ENCODE peak calls at places on chromosomes 7 and 10, in four cellular contexts. J is H9, E is IMR-90, M is H1. L is an unnamed sample.

GRCh38 chr10:79104264-79104954 is 35.6 kb downstream of the ZMIZ1 start:
- DNase-seq in M (no peak), E (peak; percentile 51), J (no peak), L (no peak)

GRCh38 chr10:69459893-69460575 is 8.8 kb downstream of the TSPAN15 start:
- DNase-seq in J (no peak), E (no peak), M (no peak), L (no peak)

GRCh38 chr7:132066776-132067175 is 509.5 kb downstream of the PLXNA4 start:
- DNase-seq in J (no peak), M (no peak), E (peak; percentile 48), L (no peak)

GRCh38 chr7:26167293-26167934 is 15.4 kb downstream of the NFE2L3 start:
- DNase-seq in J (no peak), M (no peak), E (no peak), L (no peak)

GRCh38 chr10:119454990-119455389 is 87.5 kb downstream of the RGS10 start:
- DNase-seq in E (no peak), J (no peak), M (no peak), L (no peak)

GRCh38 chr10:111207525-111207924 is 130.7 kb downstream of the ADRA2A start:
- DNase-seq in J (no peak), E (no peak), M (peak; percentile 47), L (no peak)

GRCh38 chr7:138030679-138031351 is 28.9 kb upstream of the CREB3L2 start:
- DNase-seq in M (no peak), J (no peak), E (no peak), L (no peak)

GRCh38 chr10:50395279-50395678 is 144.0 kb upstream of the ASAH2 start:
- DNase-seq in E (peak; percentile 44), J (no peak), M (no peak), L (no peak)

GRCh38 chr7:116876664-116877442 is 14.5 kb downstream of the CAPZA2 start:
- DNase-seq in J (no peak), E (peak; percentile 38), M (no peak), L (peak; percentile 91)

GRCh38 chr10:77165445-77166316 is 471.9 kb downstream of the KCNMA1 start:
- DNase-seq in M (peak; percentile 74), E (peak; percentile 71), J (peak; percentile 73), L (peak; percentile 80)

GRCh38 chr10:91311601-91312000 is 91.1 kb downstream of the PCGF5 start:
- DNase-seq in J (no peak), M (no peak), E (no peak), L (no peak)

GRCh38 chr10:30000802-30001571 is 58.4 kb downstream of the JCAD start:
- DNase-seq in J (no peak), E (peak; percentile 93), M (no peak), L (no peak)

GRCh38 chr7:44575054-44575453 is 1.3 kb upstream of the DDX56 start:
- DNase-seq in E (no peak), J (no peak), M (no peak), L (no peak)

GRCh38 chr10:122850705-122851640 is 5.3 kb upstream of the CUZD1 start:
- DNase-seq in E (peak; percentile 64), J (no peak), M (no peak), L (peak; percentile 40)

GRCh38 chr10:25017247-25017590 is 807 bp downstream of the THNSL1 start:
- DNase-seq in E (peak; percentile 13), J (no peak), M (no peak), L (no peak)

GRCh38 chr7:21198929-21199328 is 229.0 kb upstream of the SP4 start:
- DNase-seq in E (no peak), M (no peak), J (no peak), L (no peak)

GRCh38 chr7:44791278-44792219 is 4.9 kb upstream of the PPIA start:
- DNase-seq in M (no peak), J (no peak), E (peak; percentile 73), L (no peak)

GRCh38 chr7:50268990-50269389 is 35.5 kb upstream of the IKZF1 start:
- DNase-seq in E (no peak), J (no peak), M (no peak), L (no peak)

GRCh38 chr7:30682131-30683083 is at the start of gene CRHR2:
- DNase-seq in J (peak; percentile 70), M (peak; percentile 81), E (no peak), L (no peak)

GRCh38 chr10:60434418-60435046 is 44.9 kb upstream of the ANK3 start:
- DNase-seq in J (no peak), M (no peak), E (peak; percentile 74), L (peak; percentile 59)

GRCh38 chr10:127400216-127400615 is 148.9 kb upstream of the NPS start:
- DNase-seq in E (no peak), J (no peak), M (no peak), L (no peak)

GRCh38 chr7:111855161-111855841 is 293.0 kb upstream of the IMMP2L start:
- DNase-seq in J (peak; percentile 58), E (peak; percentile 79), M (no peak), L (peak; percentile 89)

GRCh38 chr10:67629461-67629971 is 66.5 kb downstream of the CTNNA3 start:
- DNase-seq in J (no peak), M (no peak), E (peak; percentile 57), L (peak; percentile 84)

GRCh38 chr10:94183666-94184264 is 179.0 kb downstream of the NOC3L start:
- DNase-seq in M (no peak), J (no peak), E (peak; percentile 100), L (no peak)

GRCh38 chr7:84841809-84842208 is 345.0 kb downstream of the SEMA3D start:
- DNase-seq in M (no peak), E (peak; percentile 74), J (no peak), L (no peak)

DNA sequence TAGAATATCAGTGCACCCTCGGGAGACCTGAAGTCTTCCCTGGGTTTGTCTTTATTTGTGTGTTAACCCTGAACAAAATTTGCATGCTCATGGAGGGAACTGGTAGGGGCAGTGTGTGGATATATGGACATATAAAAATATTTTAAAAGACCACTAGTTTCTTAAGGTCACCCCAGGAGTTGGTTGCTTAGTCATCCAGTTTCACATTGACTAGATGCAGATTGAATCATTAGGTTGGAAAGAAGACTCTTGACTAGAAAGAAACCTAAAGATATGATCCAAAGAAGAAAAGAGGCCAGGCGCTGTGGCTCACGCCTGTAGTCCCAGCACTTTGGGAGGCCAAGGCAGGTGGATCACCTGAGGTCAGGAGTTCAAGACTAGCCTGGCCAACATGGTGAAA is 137.1 kb downstream of the KAT6B start:
- DNase-seq in M (no peak), J (no peak), E (peak; percentile 19), L (no peak)
- H4K5ac ChIP-seq in M (no peak overlapping the region), J (no peak overlapping the region), E (no peak overlapping the region), L (no peak overlapping the region)

DNA sequence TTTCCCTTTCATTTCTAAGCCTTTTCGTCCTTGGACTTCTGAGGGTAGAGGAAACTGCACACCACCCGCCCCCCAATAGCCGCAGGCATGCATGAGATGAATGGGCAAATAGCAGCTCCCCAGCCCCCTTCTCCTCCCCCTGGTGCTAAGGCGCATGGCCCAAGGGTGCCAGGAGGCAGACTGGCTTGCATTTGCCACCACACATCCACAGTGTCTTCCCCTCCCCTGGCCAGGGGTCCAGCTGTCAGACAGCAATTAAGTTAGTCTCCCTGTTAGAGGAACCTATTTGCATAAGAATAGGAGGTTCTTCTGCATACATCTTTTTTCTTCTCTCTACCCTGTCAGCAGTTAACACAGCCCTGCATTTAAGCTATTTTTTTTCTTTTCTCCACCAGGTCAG is 20.2 kb downstream of the TOMM7 start:
- DNase-seq in E (no peak), J (peak; percentile 77), M (peak; percentile 58), L (peak; percentile 70)
- H3K23ac ChIP-seq in E (no peak overlapping the region), J (no peak overlapping the region), M (no peak overlapping the region), L (no peak overlapping the region)

DNA sequence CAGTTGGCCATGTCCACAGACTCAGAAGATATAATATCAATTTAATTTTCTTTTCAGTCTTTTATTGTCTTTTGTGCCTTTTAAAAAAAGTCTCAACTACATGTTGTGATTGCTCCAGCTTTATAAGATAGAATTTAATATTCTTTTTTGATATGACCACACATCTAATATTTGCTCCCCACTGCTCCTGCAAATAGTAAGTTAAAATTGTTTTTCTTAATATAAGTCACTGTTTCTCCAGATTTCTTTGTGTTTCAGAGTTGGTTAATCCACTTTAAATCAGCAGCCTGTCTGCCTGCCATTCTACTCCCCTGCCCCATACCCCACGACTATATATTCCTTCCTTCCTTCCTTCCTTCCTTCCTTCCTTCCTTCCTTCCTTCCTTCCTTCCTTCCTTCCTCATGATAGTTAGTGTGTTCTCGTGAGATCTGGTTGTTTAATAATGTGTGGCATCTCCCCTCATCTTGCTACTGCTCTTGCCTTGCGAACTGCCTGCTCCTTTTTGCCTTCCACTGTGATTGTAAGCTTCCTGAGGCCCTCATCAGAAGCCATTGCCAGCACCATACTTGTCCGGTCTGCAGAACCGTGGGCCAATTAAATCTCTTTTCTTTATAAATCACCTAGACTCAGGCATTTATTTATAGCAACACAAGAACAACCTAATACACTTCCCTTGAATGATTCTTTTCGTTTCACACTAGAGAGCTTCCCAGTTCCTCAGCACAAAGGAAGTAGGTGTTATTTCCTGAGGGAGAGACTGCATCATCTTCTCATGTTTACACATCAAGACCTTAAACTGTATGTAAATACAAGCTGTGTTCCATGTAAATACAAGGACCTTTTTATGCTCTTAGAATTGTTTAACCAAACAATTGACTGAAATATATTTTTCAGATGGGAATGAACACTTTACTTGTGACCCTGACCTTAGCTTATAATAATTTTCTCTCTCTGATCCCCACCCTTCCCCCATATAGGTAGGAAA is 24.5 kb downstream of the TAS2R16 start:
- DNase-seq in M (no peak), E (no peak), J (no peak), L (peak; percentile 36)
- H4K5ac ChIP-seq in M (no peak overlapping the region), E (no peak overlapping the region), J (no peak overlapping the region), L (no peak overlapping the region)

GRCh38 chr7:29249383-29249750 is 54.8 kb downstream of the CHN2 start:
- DNase-seq in E (no peak), J (no peak), M (no peak), L (no peak)

GRCh38 chr7:29247962-29248236 is 53.3 kb downstream of the CHN2 start:
- DNase-seq in E (no peak), M (no peak), J (no peak), L (no peak)

GRCh38 chr7:29249860-29250259 is 55.3 kb downstream of the CHN2 start:
- DNase-seq in E (no peak), M (no peak), J (no peak), L (no peak)

GRCh38 chr7:29247232-29247961 is 52.8 kb downstream of the CHN2 start:
- DNase-seq in E (no peak), M (no peak), J (no peak), L (no peak)

DNA sequence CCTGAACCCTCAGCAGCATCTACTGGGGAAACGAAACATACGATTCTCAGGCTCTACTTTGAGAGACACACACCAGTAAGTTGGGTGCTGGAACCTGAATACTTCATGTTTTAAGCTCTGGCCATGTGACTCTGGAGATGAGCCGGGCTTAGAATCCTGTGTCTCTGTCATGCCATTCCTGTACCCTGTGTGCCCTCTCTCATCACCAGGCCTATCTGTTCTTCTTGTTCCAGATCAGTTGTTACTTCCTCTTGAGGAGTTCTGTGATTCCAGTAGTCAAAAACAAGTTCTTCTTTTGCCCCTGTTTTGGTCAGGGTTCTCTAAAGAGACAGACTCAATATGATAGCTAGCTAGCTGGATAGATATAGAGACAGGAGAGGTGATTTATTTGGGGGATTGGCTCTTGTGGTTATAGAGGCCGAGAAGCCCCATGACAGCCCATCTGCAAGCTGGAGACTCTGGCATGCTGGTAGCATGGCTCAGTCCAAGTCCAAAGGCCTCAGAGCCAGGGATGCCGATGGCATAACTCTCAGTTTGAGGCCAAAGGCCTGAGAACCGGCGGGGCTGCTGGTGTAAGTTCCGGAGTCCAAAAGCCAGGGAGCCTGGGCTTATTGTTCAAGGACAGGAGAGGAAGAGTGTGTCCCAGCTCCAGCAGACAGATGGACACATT is 54.3 kb downstream of the CHN2 start:
- DNase-seq in E (no peak), J (no peak), M (no peak), L (no peak)
- H3K23ac ChIP-seq in E (no peak overlapping the region), J (no peak overlapping the region), M (no peak overlapping the region), L (no peak overlapping the region)

L was measured in mesendoderm.